ENCODE peak calls at places on chromosome 6, in six cellular contexts. S is GOT3, E is retina, H is type B pancreatic cell, R is fibroblast of lung, N is esophagus squamous epithelium. X is an unnamed sample.

GRCh38 chr6:76578746-76579145 is 506.3 kb upstream of the IMPG1 start:
- DNase-seq in S (no peak), E (no peak), H (no peak), R (no peak), N (no peak), X (no peak)

GRCh38 chr6:151109361-151109760 is 130.4 kb upstream of the AKAP12 start:
- DNase-seq in S (no peak), E (no peak), H (no peak), R (peak; percentile 65), N (no peak), X (no peak)

GRCh38 chr6:130680118-130680517 is 147.1 kb upstream of the SMLR1 start:
- DNase-seq in S (no peak), E (no peak), H (no peak), R (peak; percentile 74), N (no peak), X (no peak)

GRCh38 chr6:90454835-90455427 is 131.9 kb downstream of the MAP3K7 start:
- DNase-seq in S (no peak), E (no peak), H (no peak), R (no peak), N (no peak), X (no peak)

GRCh38 chr6:127515794-127516675 is 3.1 kb downstream of the MTCL3 start:
- DNase-seq in S (peak; percentile 51), E (peak; percentile 93), H (peak; percentile 76), R (peak; percentile 74), N (no peak), X (peak; percentile 70)

GRCh38 chr6:110527516-110527915 is 51.1 kb upstream of the SLC22A16 start:
- DNase-seq in S (no peak), E (no peak), H (no peak), R (no peak), N (no peak), X (no peak)

GRCh38 chr6:160226118-160226541 is 32.5 kb downstream of the SLC22A2 start:
- DNase-seq in S (no peak), E (no peak), H (no peak), R (peak; percentile 78), N (no peak), X (no peak)

GRCh38 chr6:33411632-33412005 is 805 bp downstream of the PHF1 start:
- DNase-seq in S (no peak), E (no peak), H (no peak), R (no peak), N (no peak), X (no peak)

GRCh38 chr6:116500969-116501433 is 10.4 kb upstream of the CALHM5 start:
- DNase-seq in S (no peak), E (no peak), H (no peak), R (peak; percentile 17), N (no peak), X (peak; percentile 37)

GRCh38 chr6:166515072-166515810 is 71.2 kb downstream of the RAMACL start:
- DNase-seq in S (peak; percentile 18), E (no peak), H (no peak), R (peak; percentile 84), N (no peak), X (no peak)

GRCh38 chr6:33860706-33861474 is 57.1 kb upstream of the MLN start:
- DNase-seq in S (no peak), E (no peak), H (no peak), R (no peak), N (no peak), X (peak; percentile 20)

GRCh38 chr6:33980176-33980805 is 165.6 kb downstream of the GRM4 start:
- DNase-seq in S (no peak), E (no peak), H (peak; percentile 66), R (no peak), N (no peak), X (no peak)

GRCh38 chr6:170026272-170027110 is 264.4 kb downstream of the DLL1 start:
- DNase-seq in S (no peak), E (no peak), H (peak; percentile 65), R (no peak), N (no peak), X (no peak)

GRCh38 chr6:77292564-77293546 is 170.4 kb downstream of the HTR1B start:
- DNase-seq in S (no peak), E (peak; percentile 2), H (no peak), R (peak; percentile 90), N (no peak), X (no peak)

GRCh38 chr6:120083186-120083585 is 733.6 kb upstream of the MAN1A1 start:
- DNase-seq in S (no peak), E (no peak), H (no peak), R (no peak), N (no peak), X (no peak)

GRCh38 chr6:151276112-151276745 is 36.5 kb downstream of the AKAP12 start:
- DNase-seq in S (peak; percentile 15), E (peak; percentile 59), H (no peak), R (peak; percentile 85), N (no peak), X (no peak)

GRCh38 chr6:14119764-14120163 is 2.2 kb downstream of the CD83 start:
- DNase-seq in S (no peak), E (no peak), H (no peak), R (no peak), N (no peak), X (no peak)

GRCh38 chr6:81752969-81753708 is 658 bp upstream of the TENT5A start:
- DNase-seq in S (peak; percentile 73), E (peak; percentile 94), H (peak; percentile 85), R (peak; percentile 92), N (peak; percentile 30), X (peak; percentile 61)

GRCh38 chr6:158817298-158818007 is 1.7 kb downstream of the EZR start:
- DNase-seq in S (no peak), E (peak; percentile 59), H (no peak), R (peak; percentile 54), N (no peak), X (peak; percentile 48)

GRCh38 chr6:38845931-38846330 is 130.8 kb downstream of the DNAH8 start:
- DNase-seq in S (no peak), E (no peak), H (no peak), R (no peak), N (no peak), X (no peak)

GRCh38 chr6:144305985-144306384 is 20.9 kb downstream of the UTRN start:
- DNase-seq in S (no peak), E (no peak), H (no peak), R (peak; percentile 78), N (no peak), X (no peak)

GRCh38 chr6:137488736-137489409 is 5.3 kb downstream of the OLIG3 start:
- DNase-seq in S (no peak), E (peak; percentile 65), H (no peak), R (no peak), N (no peak), X (no peak)

GRCh38 chr6:109790131-109790530 is 99.0 kb downstream of the FIG4 start:
- DNase-seq in S (no peak), E (no peak), H (no peak), R (peak; percentile 87), N (no peak), X (no peak)

GRCh38 chr6:153024401-153025017 is 22.0 kb upstream of the MTRF1L start:
- DNase-seq in S (no peak), E (peak; percentile 51), H (no peak), R (peak; percentile 38), N (no peak), X (peak; percentile 58)

GRCh38 chr6:105982761-105983600 is 103.2 kb upstream of the PRDM1 start:
- DNase-seq in S (no peak), E (no peak), H (no peak), R (no peak), N (no peak), X (no peak)

X was measured in naive thymus-derived CD4-positive, alpha-beta T cell.